ENCODE peak calls at places on chromosomes 16 and 17, in seven cellular contexts. U, B, F, Q, M, H and R are unnamed samples. For H3K36me3, the result is how much of the 10 kb centered on the place peaks cover.

GRCh38 chr17:29791336-29791735 is 138.7 kb downstream of the SSH2 start:
- DNase-seq in U (no peak), B (no peak), F (no peak), Q (no peak), M (no peak), H (no peak), R (no peak)

GRCh38 chr17:30273373-30273772 is 18.4 kb downstream of the BLMH start:
- DNase-seq in U (no peak), B (no peak), F (no peak), Q (no peak), M (no peak), H (no peak), R (no peak)

GRCh38 chr16:23403547-23403946 is 49.4 kb downstream of the COG7 start:
- DNase-seq in U (no peak), B (no peak), F (no peak), Q (no peak), M (no peak), H (no peak), R (no peak)

GRCh38 chr17:77451894-77452852 is 311.4 kb downstream of the SEC14L1 start:
- DNase-seq in U (no peak), B (peak), F (no peak), Q (peak), M (no peak), H (peak), R (no peak)

GRCh38 chr17:4747847-4748246 is 8.1 kb upstream of the CXCL16 start:
- DNase-seq in U (peak), B (no peak), F (no peak), Q (no peak), M (no peak), H (no peak), R (no peak)

GRCh38 chr16:88374736-88375135 is 8.0 kb upstream of the ZNF469 start:
- DNase-seq in U (no peak), B (no peak), F (no peak), Q (no peak), M (no peak), H (no peak), R (no peak)

GRCh38 chr17:41691031-41691777 is 2.5 kb downstream of the EIF1 start:
- DNase-seq in U (no peak), B (no peak), F (no peak), Q (no peak), M (no peak), H (no peak), R (no peak)

GRCh38 chr17:34319087-34319486 is at the start of gene CCL8:
- DNase-seq in U (no peak), B (no peak), F (no peak), Q (no peak), M (no peak), H (no peak), R (no peak)

GRCh38 chr16:57538235-57538711 is 1.9 kb upstream of the CCDC102A start:
- DNase-seq in U (no peak), B (peak), F (no peak), Q (no peak), M (no peak), H (no peak), R (no peak)

GRCh38 chr17:1999557-2000251 is 25.4 kb downstream of the RTN4RL1 start:
- DNase-seq in U (no peak), B (peak), F (no peak), Q (no peak), M (no peak), H (peak), R (no peak)

GRCh38 chr17:75927286-75927922 is 13.4 kb downstream of the FBF1 start:
- DNase-seq in U (no peak), B (peak), F (no peak), Q (no peak), M (no peak), H (peak), R (peak)

GRCh38 chr16:88928405-88929375 is 48.3 kb downstream of the CBFA2T3 start:
- DNase-seq in U (no peak), B (peak), F (no peak), Q (no peak), M (no peak), H (no peak), R (no peak)

GRCh38 chr17:28657756-28658155 is 4.0 kb downstream of the SDF2 start:
- DNase-seq in U (no peak), B (no peak), F (no peak), Q (no peak), M (no peak), H (peak), R (no peak)

GRCh38 chr17:57002904-57003303 is 25.0 kb downstream of the SCPEP1 start:
- DNase-seq in U (no peak), B (no peak), F (no peak), Q (no peak), M (no peak), H (no peak), R (no peak)

GRCh38 chr16:68069511-68070248 is 15.5 kb upstream of the NFATC3 start:
- DNase-seq in U (no peak), B (no peak), F (no peak), Q (no peak), M (no peak), H (no peak), R (peak)

GRCh38 chr17:10316986-10317834 is 55.6 kb downstream of the MYH13 start:
- DNase-seq in U (no peak), B (peak), F (no peak), Q (peak), M (no peak), H (peak), R (peak)

GRCh38 chr17:45073414-45074070 is 12.4 kb downstream of the NMT1 start:
- DNase-seq in U (no peak), B (no peak), F (peak), Q (no peak), M (no peak), H (peak), R (no peak)

GRCh38 chr17:63345598-63345997 is 100.5 kb downstream of the CYB561 start:
- DNase-seq in U (no peak), B (no peak), F (peak), Q (no peak), M (no peak), H (peak), R (no peak)

GRCh38 chr17:16817201-16817600 is 127.2 kb downstream of the CCDC144A start:
- DNase-seq in U (no peak), B (no peak), F (no peak), Q (no peak), M (no peak), H (no peak), R (no peak)

GRCh38 chr16:84183911-84184310 is 2.9 kb downstream of the TAF1C start:
- DNase-seq in U (no peak), B (no peak), F (no peak), Q (no peak), M (no peak), H (peak), R (no peak)

GRCh38 chr17:49438885-49439284 is 24.2 kb upstream of the PHB1 start:
- DNase-seq in U (no peak), B (no peak), F (no peak), Q (no peak), M (no peak), H (no peak), R (no peak)

GRCh38 chr16:76207270-76207669 is 69.9 kb upstream of the CNTNAP4 start:
- DNase-seq in U (no peak), B (no peak), F (no peak), Q (no peak), M (no peak), H (no peak), R (no peak)

GRCh38 chr16:48000622-48001021 is 155.2 kb downstream of the ABCC12 start:
- DNase-seq in U (no peak), B (no peak), F (no peak), Q (no peak), M (no peak), H (no peak), R (no peak)

GRCh38 chr16:50747206-50747956 is 5.5 kb downstream of the CYLD start:
- DNase-seq in U (no peak), B (no peak), F (no peak), Q (no peak), M (no peak), H (peak), R (no peak)

GRCh38 chr17:17779015-17779611 is 57.7 kb downstream of the SREBF1 start:
- DNase-seq in U (no peak), B (no peak), F (no peak), Q (no peak), M (no peak), H (no peak), R (no peak)

GRCh38 chr17:77455111-77455877 is 314.5 kb downstream of the SEC14L1 start:
- DNase-seq in U (no peak), B (no peak), F (no peak), Q (no peak), M (no peak), H (no peak), R (no peak)

GRCh38 chr17:68491381-68491849 is 20.8 kb upstream of the PRKAR1A start:
- DNase-seq in U (no peak), B (no peak), F (no peak), Q (no peak), M (no peak), H (no peak), R (peak)

GRCh38 chr16:6573577-6573976 is 759.1 kb upstream of the RBFOX1 start:
- DNase-seq in U (no peak), B (no peak), F (no peak), Q (no peak), M (no peak), H (no peak), R (no peak)

GRCh38 chr17:35842239-35842638 is 26.5 kb downstream of the HEATR9 start:
- DNase-seq in U (no peak), B (no peak), F (no peak), Q (no peak), M (no peak), H (no peak), R (no peak)

GRCh38 chr17:35841505-35841904 is 27.2 kb downstream of the HEATR9 start:
- DNase-seq in U (no peak), B (no peak), F (no peak), Q (no peak), M (no peak), H (peak), R (no peak)

GRCh38 chr17:35846055-35846809 is 22.5 kb downstream of the HEATR9 start:
- DNase-seq in U (no peak), B (no peak), F (peak), Q (no peak), M (no peak), H (peak), R (no peak)

GRCh38 chr17:35844547-35844946 is 24.1 kb downstream of the HEATR9 start:
- DNase-seq in U (no peak), B (no peak), F (no peak), Q (no peak), M (no peak), H (no peak), R (no peak)

GRCh38 chr17:35843698-35844097 is 25.0 kb downstream of the HEATR9 start:
- DNase-seq in U (no peak), B (no peak), F (no peak), Q (no peak), M (no peak), H (no peak), R (no peak)
- H3K36me3 ChIP-seq in U (under half), B (half or more), F (under half), Q (half or more), M (under half), H (half or more), R (under half)

DNA sequence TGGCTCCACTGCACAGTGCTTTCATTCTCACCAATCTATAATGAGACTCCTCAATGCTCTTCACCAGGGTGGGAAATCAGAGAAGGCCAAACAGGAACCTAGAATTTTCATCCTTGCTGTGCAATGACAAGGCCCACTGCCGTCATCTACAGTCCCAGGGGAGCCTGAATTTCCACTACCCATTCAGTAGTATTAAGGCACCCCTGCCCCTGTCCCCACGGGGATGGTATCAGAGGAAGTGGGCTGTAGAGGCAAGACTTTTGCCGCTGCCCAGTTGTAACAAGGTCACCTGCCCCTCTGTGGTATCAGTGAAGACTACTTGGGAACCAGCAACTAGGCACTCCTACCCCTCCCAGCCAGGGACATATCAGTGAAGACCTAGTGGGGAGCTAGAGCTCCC is 104.5 kb downstream of the C16orf78 start:
- DNase-seq in U (no peak), B (no peak), F (no peak), Q (peak), M (no peak), H (no peak), R (no peak)
- H3K36me3 ChIP-seq in U (under half), B (under half), F (under half), Q (under half), M (under half), H (under half), R (under half)

GRCh38 chr16:2460916-2461315 is 1.0 kb downstream of the TEDC2 start:
- DNase-seq in U (no peak), B (no peak), F (no peak), Q (no peak), M (no peak), H (no peak), R (no peak)
- H3K36me3 ChIP-seq in U (under half), B (under half), F (under half), Q (under half), M (under half), H (under half), R (under half)

GRCh38 chr17:83196973-83197880 is 117.8 kb downstream of the METRNL start:
- DNase-seq in U (no peak), B (no peak), F (peak), Q (peak), M (no peak), H (peak), R (no peak)
- H3K36me3 ChIP-seq in U (under half), B (under half), F (under half), Q (under half), M (under half), H (under half), R (under half)

GRCh38 chr16:53486230-53486629 is 16.8 kb downstream of the AKTIP start:
- DNase-seq in U (no peak), B (no peak), F (no peak), Q (no peak), M (no peak), H (no peak), R (no peak)
- H3K36me3 ChIP-seq in U (under half), B (half or more), F (under half), Q (half or more), M (under half), H (under half), R (under half)

DNA sequence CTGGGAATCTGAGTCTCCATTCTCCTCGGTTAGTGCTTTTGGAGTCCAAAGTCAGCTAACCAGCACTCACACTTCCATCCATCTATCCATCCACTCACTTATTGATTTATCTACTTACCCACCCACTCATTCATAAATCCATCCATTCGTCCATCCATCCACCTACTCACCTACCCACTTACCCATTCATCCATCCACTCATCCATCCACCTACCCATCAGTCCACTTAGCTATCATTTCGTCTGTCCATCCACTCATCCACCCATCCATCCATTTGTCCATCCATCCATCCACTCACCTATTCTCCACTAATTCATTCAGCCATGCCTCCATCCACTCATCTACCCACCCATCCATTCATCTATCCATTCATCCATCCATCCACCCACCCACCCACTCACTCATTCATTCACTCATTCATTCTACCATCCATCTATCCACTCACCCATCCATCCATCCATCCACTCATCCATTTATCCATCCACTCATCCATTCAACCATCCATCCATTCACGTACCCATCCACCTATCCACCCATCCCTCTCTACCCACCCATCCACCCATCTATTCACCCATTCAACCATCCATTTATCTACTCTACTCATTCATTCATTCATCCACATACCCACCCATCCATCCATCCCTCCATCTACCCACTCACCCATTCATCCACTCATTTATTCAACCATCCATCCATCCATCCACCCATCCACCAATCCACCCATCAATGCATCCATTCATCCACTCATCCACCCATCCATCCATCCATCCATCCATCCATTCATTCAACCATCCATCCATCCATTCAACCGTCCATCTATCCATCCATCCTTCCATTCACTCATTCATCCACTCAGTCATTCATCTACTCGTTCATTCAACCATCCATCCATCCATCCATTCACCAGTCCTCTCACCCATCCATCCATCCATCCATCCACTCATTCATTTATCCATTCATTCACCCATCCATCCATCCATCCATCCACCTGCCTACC is 26.1 kb downstream of the NLRC3 start:
- DNase-seq in U (no peak), B (no peak), F (no peak), Q (no peak), M (no peak), H (no peak), R (no peak)
- H3K36me3 ChIP-seq in U (half or more), B (under half), F (under half), Q (under half), M (under half), H (under half), R (under half)

DNA sequence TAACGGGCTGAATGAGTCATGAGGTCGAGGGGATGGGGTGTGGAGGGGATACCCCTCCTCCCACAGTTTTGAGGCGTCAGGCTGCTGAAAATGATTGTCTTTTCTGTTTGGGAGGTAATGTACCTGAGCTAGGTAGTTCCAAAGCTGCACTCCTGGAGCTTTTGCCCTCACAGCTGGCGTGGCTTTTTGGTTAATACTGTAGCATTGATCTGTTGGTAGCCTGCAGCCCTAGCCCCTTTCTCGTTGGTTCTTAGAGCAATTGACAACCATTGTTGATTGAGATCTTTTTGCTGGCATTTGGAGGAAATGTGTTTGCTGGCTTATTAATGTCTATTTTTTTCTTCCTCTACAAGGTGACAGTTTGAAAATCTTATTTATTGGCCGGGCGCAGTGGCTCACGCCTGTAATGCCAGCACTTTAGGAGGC is 1.8 kb downstream of the ATXN2L start:
- DNase-seq in U (no peak), B (no peak), F (no peak), Q (no peak), M (no peak), H (no peak), R (no peak)
- H3K36me3 ChIP-seq in U (under half), B (under half), F (under half), Q (under half), M (under half), H (under half), R (under half)

DNA sequence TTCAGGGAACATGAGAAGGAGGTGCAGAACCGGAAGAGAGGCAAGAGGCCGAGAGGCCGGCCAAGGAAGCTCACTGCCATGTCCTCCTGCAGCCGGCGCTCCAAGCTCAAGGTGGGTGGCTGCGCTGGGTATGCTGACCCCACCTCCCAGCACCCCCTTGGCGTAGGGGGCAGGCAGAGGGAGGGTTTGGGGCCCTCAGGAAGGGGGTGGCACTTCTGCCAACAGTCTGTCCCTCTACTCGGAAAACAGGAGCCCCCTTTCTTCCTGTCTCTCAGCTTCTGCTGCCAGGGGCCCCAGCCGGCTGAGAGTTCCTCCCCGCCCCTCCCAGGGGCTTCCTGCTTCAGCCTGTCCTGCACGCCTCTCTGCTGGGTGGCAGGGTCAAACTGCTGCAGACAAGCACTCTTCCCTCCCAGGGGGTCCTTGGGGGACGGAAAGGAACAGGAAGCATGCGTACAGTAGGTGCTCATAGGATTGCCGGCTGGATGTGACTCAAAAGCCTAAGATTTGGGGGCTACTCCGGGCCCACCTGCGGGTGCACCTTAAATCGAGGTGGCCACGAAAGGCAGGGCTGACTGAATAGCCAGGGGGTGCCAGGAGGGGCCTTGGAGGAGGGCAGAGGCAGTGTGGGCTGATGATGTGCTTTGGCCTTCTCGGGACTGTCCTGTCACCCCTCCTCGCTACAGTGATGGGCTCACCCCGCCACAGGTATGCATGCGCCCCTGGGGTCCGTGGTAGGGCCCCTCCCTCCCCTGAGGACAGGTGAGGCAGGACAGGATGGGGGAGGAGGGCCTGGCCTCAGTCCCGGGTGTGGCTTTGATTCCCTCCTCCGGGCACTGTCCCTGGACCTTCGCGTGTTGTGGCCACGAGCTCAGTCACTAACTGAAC is 4.0 kb downstream of the CBX2 start:
- DNase-seq in U (no peak), B (no peak), F (no peak), Q (no peak), M (no peak), H (no peak), R (no peak)
- H3K36me3 ChIP-seq in U (under half), B (under half), F (under half), Q (under half), M (under half), H (under half), R (under half)